ENCODE peak calls at places on chromosomes 5 and 9, in five cellular contexts. C, W, D, A and L are unnamed samples.

GRCh38 chr5:67561145-67561932 is 364.7 kb upstream of the CD180 start:
- DNase-seq in C (peak), W (no peak), D (no peak), A (no peak), L (no peak)

GRCh38 chr9:126056312-126057021 is 270.2 kb upstream of the MVB12B start:
- DNase-seq in C (no peak), W (no peak), D (no peak), A (no peak), L (no peak)

GRCh38 chr9:113528811-113529210 is 65.3 kb downstream of the RGS3 start:
- DNase-seq in C (no peak), W (no peak), D (no peak), A (no peak), L (no peak)

GRCh38 chr5:107012371-107012770 is 658.4 kb downstream of the EFNA5 start:
- DNase-seq in C (no peak), W (no peak), D (no peak), A (no peak), L (no peak)

GRCh38 chr5:159849437-159850191 is 66.7 kb upstream of the ADRA1B start:
- DNase-seq in C (peak), W (no peak), D (no peak), A (no peak), L (no peak)

GRCh38 chr5:72241346-72242003 is 78.6 kb downstream of the MRPS27 start:
- DNase-seq in C (no peak), W (no peak), D (peak), A (no peak), L (no peak)

GRCh38 chr9:85079374-85079773 is 409.8 kb downstream of the NTRK2 start:
- DNase-seq in C (no peak), W (no peak), D (no peak), A (no peak), L (no peak)

GRCh38 chr5:56534102-56534501 is 281.2 kb upstream of the MAP3K1 start:
- DNase-seq in C (no peak), W (no peak), D (no peak), A (no peak), L (no peak)

GRCh38 chr9:89542461-89543021 is 44.6 kb upstream of the SEMA4D start:
- DNase-seq in C (no peak), W (no peak), D (peak), A (no peak), L (peak)

GRCh38 chr9:14752271-14752670 is 29.7 kb upstream of the CER1 start:
- DNase-seq in C (no peak), W (no peak), D (no peak), A (no peak), L (no peak)

GRCh38 chr5:147481376-147481775 is 28.5 kb downstream of the DPYSL3 start:
- DNase-seq in C (peak), W (no peak), D (no peak), A (no peak), L (no peak)

GRCh38 chr9:33686942-33687341 is 108.4 kb upstream of the PRSS3 start:
- DNase-seq in C (no peak), W (no peak), D (no peak), A (no peak), L (no peak)

GRCh38 chr5:137567226-137567625 is 68.1 kb upstream of the SPOCK1 start:
- DNase-seq in C (no peak), W (no peak), D (no peak), A (no peak), L (no peak)

GRCh38 chr5:149656576-149657182 is 73.4 kb upstream of the PPARGC1B start:
- DNase-seq in C (peak), W (no peak), D (no peak), A (no peak), L (no peak)

GRCh38 chr5:132815454-132815853 is 2.4 kb downstream of the SOWAHA start:
- DNase-seq in C (peak), W (no peak), D (no peak), A (no peak), L (no peak)

GRCh38 chr5:150645070-150645700 is 4.7 kb downstream of the SYNPO start:
- DNase-seq in C (peak), W (no peak), D (no peak), A (peak), L (no peak)

GRCh38 chr5:135719428-135720063 is 114.9 kb upstream of the SLC25A48 start:
- DNase-seq in C (no peak), W (no peak), D (no peak), A (no peak), L (no peak)

GRCh38 chr5:179376701-179377420 is 31.6 kb upstream of the ADAMTS2 start:
- DNase-seq in C (no peak), W (no peak), D (no peak), A (no peak), L (no peak)

GRCh38 chr5:172545291-172545761 is 91.0 kb upstream of the SH3PXD2B start:
- DNase-seq in C (no peak), W (no peak), D (no peak), A (no peak), L (no peak)

GRCh38 chr5:170546257-170546656 is 42.4 kb downstream of the KCNIP1 start:
- DNase-seq in C (no peak), W (no peak), D (no peak), A (no peak), L (no peak)

GRCh38 chr9:87276851-87277251 is 220.8 kb upstream of the DAPK1 start:
- DNase-seq in C (peak), W (no peak), D (no peak), A (no peak), L (no peak)

GRCh38 chr5:173714551-173715428 is 98.3 kb upstream of the BOD1 start:
- DNase-seq in C (peak), W (no peak), D (no peak), A (no peak), L (no peak)

GRCh38 chr5:142324871-142325676 is at the start of gene SPRY4:
- DNase-seq in C (peak), W (peak), D (peak), A (peak), L (peak)